ENCODE peak calls at places on chromosome 3, in ten cellular contexts. One of them, this sample, is unnamed.

GRCh38 chr3:32109256-32109655 is 2.8 kb downstream of the GPD1L start:
- DNase-seq in fibroblast of pulmonary artery: peak; percentile 80
- DNase-seq in thyroid gland: peak; percentile 100
- DNase-seq in B cell: no peak
- DNase-seq in IMR-90: peak; percentile 39
- DNase-seq in cardiac fibroblast: peak; percentile 9
- DNase-seq in pancreas: peak; percentile 85
- DNase-seq in ovary: peak; percentile 88
- DNase-seq in fibroblast of mammary gland: peak; percentile 88
- DNase-seq in AG04450: no peak
- DNase-seq in this sample: peak; percentile 20

GRCh38 chr3:13811614-13812013 is 68.3 kb downstream of the WNT7A start:
- DNase-seq in fibroblast of pulmonary artery: no peak
- DNase-seq in thyroid gland: no peak
- DNase-seq in B cell: no peak
- DNase-seq in IMR-90: no peak
- DNase-seq in cardiac fibroblast: no peak
- DNase-seq in pancreas: no peak
- DNase-seq in ovary: no peak
- DNase-seq in fibroblast of mammary gland: no peak
- DNase-seq in AG04450: no peak
- DNase-seq in this sample: no peak

GRCh38 chr3:150005243-150006102 is 34.8 kb upstream of the PFN2 start:
- DNase-seq in fibroblast of pulmonary artery: no peak
- DNase-seq in thyroid gland: no peak
- DNase-seq in B cell: no peak
- DNase-seq in IMR-90: peak; percentile 76
- DNase-seq in cardiac fibroblast: peak; percentile 45
- DNase-seq in pancreas: no peak
- DNase-seq in ovary: no peak
- DNase-seq in fibroblast of mammary gland: peak; percentile 84
- DNase-seq in AG04450: no peak
- DNase-seq in this sample: peak; percentile 14

GRCh38 chr3:197035577-197035976 is 6.0 kb upstream of the MELTF start:
- DNase-seq in fibroblast of pulmonary artery: no peak
- DNase-seq in thyroid gland: no peak
- DNase-seq in B cell: no peak
- DNase-seq in IMR-90: no peak
- DNase-seq in cardiac fibroblast: no peak
- DNase-seq in pancreas: no peak
- DNase-seq in ovary: no peak
- DNase-seq in fibroblast of mammary gland: no peak
- DNase-seq in AG04450: no peak
- DNase-seq in this sample: no peak

GRCh38 chr3:14403636-14404395 is 1.4 kb downstream of the SLC6A6 start:
- DNase-seq in fibroblast of pulmonary artery: no peak
- DNase-seq in thyroid gland: peak; percentile 81
- DNase-seq in B cell: no peak
- DNase-seq in IMR-90: no peak
- DNase-seq in cardiac fibroblast: no peak
- DNase-seq in pancreas: no peak
- DNase-seq in ovary: peak; percentile 78
- DNase-seq in fibroblast of mammary gland: no peak
- DNase-seq in AG04450: no peak
- DNase-seq in this sample: peak; percentile 20

GRCh38 chr3:25441234-25441856 is 13.3 kb downstream of the RARB start:
- DNase-seq in fibroblast of pulmonary artery: no peak
- DNase-seq in thyroid gland: no peak
- DNase-seq in B cell: no peak
- DNase-seq in IMR-90: no peak
- DNase-seq in cardiac fibroblast: no peak
- DNase-seq in pancreas: no peak
- DNase-seq in ovary: no peak
- DNase-seq in fibroblast of mammary gland: no peak
- DNase-seq in AG04450: no peak
- DNase-seq in this sample: no peak

GRCh38 chr3:106007512-106007911 is 138.7 kb upstream of the CBLB start:
- DNase-seq in fibroblast of pulmonary artery: no peak
- DNase-seq in thyroid gland: no peak
- DNase-seq in B cell: no peak
- DNase-seq in IMR-90: no peak
- DNase-seq in cardiac fibroblast: no peak
- DNase-seq in pancreas: no peak
- DNase-seq in ovary: no peak
- DNase-seq in fibroblast of mammary gland: no peak
- DNase-seq in AG04450: no peak
- DNase-seq in this sample: no peak

GRCh38 chr3:114880078-114880477 is 267.0 kb downstream of the ZBTB20 start:
- DNase-seq in fibroblast of pulmonary artery: no peak
- DNase-seq in thyroid gland: peak; percentile 47
- DNase-seq in B cell: no peak
- DNase-seq in IMR-90: peak; percentile 2
- DNase-seq in cardiac fibroblast: no peak
- DNase-seq in pancreas: peak; percentile 29
- DNase-seq in ovary: no peak
- DNase-seq in fibroblast of mammary gland: no peak
- DNase-seq in AG04450: no peak
- DNase-seq in this sample: no peak

DNA sequence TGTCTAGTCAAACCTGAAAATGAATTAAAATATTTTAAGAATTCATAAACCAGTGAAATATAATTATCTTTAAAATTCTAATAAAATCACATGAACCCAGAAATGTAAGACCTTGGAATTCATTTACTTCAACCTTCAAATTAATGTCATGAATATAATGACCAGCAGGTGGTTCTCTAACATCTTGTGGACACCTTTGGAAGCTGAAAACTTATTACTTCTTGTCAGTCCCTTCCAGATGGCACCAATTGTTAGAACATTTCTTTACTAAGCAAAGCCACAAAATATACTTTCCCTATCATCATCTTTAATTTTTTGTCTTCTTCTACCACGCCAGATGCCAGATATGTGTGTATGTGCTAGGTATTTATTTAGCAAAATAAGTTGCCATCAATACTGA is 240.0 kb downstream of the MBNL1 start:
- DNase-seq in fibroblast of pulmonary artery: peak; percentile 39
- DNase-seq in thyroid gland: no peak
- DNase-seq in B cell: no peak
- DNase-seq in IMR-90: no peak
- DNase-seq in cardiac fibroblast: peak; percentile 40
- DNase-seq in pancreas: no peak
- DNase-seq in ovary: no peak
- DNase-seq in fibroblast of mammary gland: peak; percentile 37
- DNase-seq in AG04450: no peak
- DNase-seq in this sample: peak; percentile 61
- TF ChIP-seq CTCF in fibroblast of pulmonary artery: peak; percentile 28
- TF ChIP-seq CTCF in thyroid gland: no peak
- TF ChIP-seq CTCF in B cell: peak; percentile 70
- TF ChIP-seq CTCF in IMR-90: no peak
- TF ChIP-seq CTCF in cardiac fibroblast: peak; percentile 18
- TF ChIP-seq CTCF in pancreas: peak; percentile 27
- TF ChIP-seq CTCF in ovary: peak; percentile 41
- TF ChIP-seq CTCF in fibroblast of mammary gland: peak; percentile 21
- TF ChIP-seq CTCF in AG04450: no peak
- TF ChIP-seq CTCF in this sample: peak; percentile 58

GRCh38 chr3:170432416-170432815 is 13.7 kb downstream of the CLDN11 start:
- DNase-seq in fibroblast of pulmonary artery: no peak
- DNase-seq in thyroid gland: no peak
- DNase-seq in B cell: no peak
- DNase-seq in IMR-90: no peak
- DNase-seq in cardiac fibroblast: no peak
- DNase-seq in pancreas: no peak
- DNase-seq in ovary: no peak
- DNase-seq in fibroblast of mammary gland: no peak
- DNase-seq in AG04450: no peak
- DNase-seq in this sample: no peak

GRCh38 chr3:170428095-170428494 is 9.4 kb downstream of the CLDN11 start:
- DNase-seq in fibroblast of pulmonary artery: no peak
- DNase-seq in thyroid gland: no peak
- DNase-seq in B cell: no peak
- DNase-seq in IMR-90: no peak
- DNase-seq in cardiac fibroblast: no peak
- DNase-seq in pancreas: no peak
- DNase-seq in ovary: no peak
- DNase-seq in fibroblast of mammary gland: no peak
- DNase-seq in AG04450: no peak
- DNase-seq in this sample: no peak

GRCh38 chr3:170426240-170426797 is 7.7 kb downstream of the CLDN11 start:
- DNase-seq in fibroblast of pulmonary artery: no peak
- DNase-seq in thyroid gland: no peak
- DNase-seq in B cell: no peak
- DNase-seq in IMR-90: no peak
- DNase-seq in cardiac fibroblast: no peak
- DNase-seq in pancreas: no peak
- DNase-seq in ovary: no peak
- DNase-seq in fibroblast of mammary gland: no peak
- DNase-seq in AG04450: no peak
- DNase-seq in this sample: no peak

GRCh38 chr3:170429050-170429449 is 10.4 kb downstream of the CLDN11 start:
- DNase-seq in fibroblast of pulmonary artery: peak; percentile 38
- DNase-seq in thyroid gland: no peak
- DNase-seq in B cell: no peak
- DNase-seq in IMR-90: no peak
- DNase-seq in cardiac fibroblast: peak; percentile 47
- DNase-seq in pancreas: no peak
- DNase-seq in ovary: no peak
- DNase-seq in fibroblast of mammary gland: no peak
- DNase-seq in AG04450: no peak
- DNase-seq in this sample: no peak

DNA sequence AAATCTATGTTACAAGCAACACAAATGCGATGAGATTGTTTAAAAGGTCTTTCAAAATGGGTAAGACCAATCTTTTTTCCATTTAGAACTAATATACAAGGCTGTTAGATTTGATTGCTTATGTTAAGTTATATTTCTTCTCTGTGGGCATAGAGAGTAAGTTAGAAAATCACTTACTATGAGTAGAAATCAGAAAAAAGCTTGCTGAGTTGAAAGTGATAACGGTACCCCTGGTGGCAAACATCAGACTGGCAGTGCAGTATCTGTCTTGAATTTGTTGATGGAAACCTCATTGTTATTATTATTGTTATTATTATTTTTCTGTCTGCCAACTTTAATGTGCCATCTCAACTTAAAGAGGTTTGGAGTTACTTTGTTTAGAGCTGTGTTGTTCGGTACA is 12.4 kb downstream of the CLDN11 start:
- DNase-seq in fibroblast of pulmonary artery: no peak
- DNase-seq in thyroid gland: no peak
- DNase-seq in B cell: no peak
- DNase-seq in IMR-90: no peak
- DNase-seq in cardiac fibroblast: no peak
- DNase-seq in pancreas: no peak
- DNase-seq in ovary: no peak
- DNase-seq in fibroblast of mammary gland: no peak
- DNase-seq in AG04450: no peak
- DNase-seq in this sample: no peak
- TF ChIP-seq CTCF in fibroblast of pulmonary artery: no peak
- TF ChIP-seq CTCF in thyroid gland: no peak
- TF ChIP-seq CTCF in B cell: no peak
- TF ChIP-seq CTCF in IMR-90: peak; percentile 27
- TF ChIP-seq CTCF in cardiac fibroblast: peak; percentile 21
- TF ChIP-seq CTCF in pancreas: no peak
- TF ChIP-seq CTCF in ovary: no peak
- TF ChIP-seq CTCF in fibroblast of mammary gland: peak; percentile 36
- TF ChIP-seq CTCF in AG04450: peak; percentile 25
- TF ChIP-seq CTCF in this sample: no peak

GRCh38 chr3:161854232-161854771 is 357.7 kb downstream of the OTOL1 start:
- DNase-seq in fibroblast of pulmonary artery: peak; percentile 85
- DNase-seq in thyroid gland: no peak
- DNase-seq in B cell: no peak
- DNase-seq in IMR-90: peak; percentile 70
- DNase-seq in cardiac fibroblast: peak; percentile 85
- DNase-seq in pancreas: no peak
- DNase-seq in ovary: no peak
- DNase-seq in fibroblast of mammary gland: peak; percentile 89
- DNase-seq in AG04450: peak; percentile 11
- DNase-seq in this sample: peak; percentile 99
- TF ChIP-seq CTCF in fibroblast of pulmonary artery: peak; percentile 9
- TF ChIP-seq CTCF in thyroid gland: no peak
- TF ChIP-seq CTCF in B cell: no peak
- TF ChIP-seq CTCF in IMR-90: peak; percentile 13
- TF ChIP-seq CTCF in cardiac fibroblast: no peak
- TF ChIP-seq CTCF in pancreas: no peak
- TF ChIP-seq CTCF in ovary: no peak
- TF ChIP-seq CTCF in fibroblast of mammary gland: peak; percentile 5
- TF ChIP-seq CTCF in AG04450: peak; percentile 16
- TF ChIP-seq CTCF in this sample: peak; percentile 72

GRCh38 chr3:30475809-30476178 is 130.6 kb upstream of the TGFBR2 start:
- DNase-seq in fibroblast of pulmonary artery: no peak
- DNase-seq in thyroid gland: no peak
- DNase-seq in B cell: no peak
- DNase-seq in IMR-90: no peak
- DNase-seq in cardiac fibroblast: no peak
- DNase-seq in pancreas: no peak
- DNase-seq in ovary: no peak
- DNase-seq in fibroblast of mammary gland: no peak
- DNase-seq in AG04450: no peak
- DNase-seq in this sample: no peak

GRCh38 chr3:30475038-30475808 is 131.2 kb upstream of the TGFBR2 start:
- DNase-seq in fibroblast of pulmonary artery: no peak
- DNase-seq in thyroid gland: no peak
- DNase-seq in B cell: peak; percentile 78
- DNase-seq in IMR-90: no peak
- DNase-seq in cardiac fibroblast: no peak
- DNase-seq in pancreas: no peak
- DNase-seq in ovary: no peak
- DNase-seq in fibroblast of mammary gland: no peak
- DNase-seq in AG04450: no peak
- DNase-seq in this sample: no peak

GRCh38 chr3:30473374-30474051 is 132.9 kb upstream of the TGFBR2 start:
- DNase-seq in fibroblast of pulmonary artery: peak; percentile 64
- DNase-seq in thyroid gland: peak; percentile 12
- DNase-seq in B cell: no peak
- DNase-seq in IMR-90: peak; percentile 46
- DNase-seq in cardiac fibroblast: peak; percentile 91
- DNase-seq in pancreas: no peak
- DNase-seq in ovary: no peak
- DNase-seq in fibroblast of mammary gland: peak; percentile 93
- DNase-seq in AG04450: no peak
- DNase-seq in this sample: peak; percentile 48

GRCh38 chr3:30477149-30477921 is 129.1 kb upstream of the TGFBR2 start:
- DNase-seq in fibroblast of pulmonary artery: no peak
- DNase-seq in thyroid gland: no peak
- DNase-seq in B cell: no peak
- DNase-seq in IMR-90: no peak
- DNase-seq in cardiac fibroblast: no peak
- DNase-seq in pancreas: no peak
- DNase-seq in ovary: no peak
- DNase-seq in fibroblast of mammary gland: no peak
- DNase-seq in AG04450: no peak
- DNase-seq in this sample: no peak

DNA sequence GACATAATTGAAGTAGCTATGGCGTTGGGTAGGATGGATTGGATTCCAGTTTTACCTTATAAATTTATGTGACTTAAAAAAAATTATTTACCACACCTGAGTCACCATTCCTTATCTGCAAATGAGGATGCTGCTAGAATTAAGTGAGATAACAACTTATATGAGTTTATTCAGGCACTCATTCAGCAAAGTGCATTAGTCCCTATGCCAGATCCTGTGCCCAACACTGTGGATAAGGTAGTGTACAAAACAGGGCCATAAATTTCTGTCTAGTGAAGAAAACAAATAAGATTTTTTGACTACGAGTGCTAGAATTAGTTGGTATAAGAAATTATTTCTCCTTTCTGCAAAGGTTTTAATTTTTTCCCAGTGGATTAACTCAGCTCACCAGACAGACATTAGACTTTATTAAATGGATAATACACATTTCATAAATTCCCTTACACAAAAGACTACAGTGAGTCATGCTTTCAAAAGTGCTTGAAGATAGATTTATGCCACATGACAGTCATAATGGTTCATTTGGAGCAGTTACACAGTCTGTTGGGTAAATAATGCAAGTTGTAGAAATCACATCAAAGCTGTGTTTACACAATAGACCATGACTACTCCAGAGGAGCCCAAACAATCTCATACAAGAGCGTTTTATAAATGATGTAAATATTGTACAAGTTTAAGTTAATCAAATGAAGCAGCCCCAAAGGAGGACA is 129.9 kb upstream of the TGFBR2 start:
- DNase-seq in fibroblast of pulmonary artery: peak; percentile 65
- DNase-seq in thyroid gland: no peak
- DNase-seq in B cell: no peak
- DNase-seq in IMR-90: peak; percentile 62
- DNase-seq in cardiac fibroblast: peak; percentile 85
- DNase-seq in pancreas: no peak
- DNase-seq in ovary: no peak
- DNase-seq in fibroblast of mammary gland: peak; percentile 80
- DNase-seq in AG04450: no peak
- DNase-seq in this sample: peak; percentile 92
- TF ChIP-seq CTCF in fibroblast of pulmonary artery: no peak
- TF ChIP-seq CTCF in thyroid gland: no peak
- TF ChIP-seq CTCF in B cell: no peak
- TF ChIP-seq CTCF in IMR-90: no peak
- TF ChIP-seq CTCF in cardiac fibroblast: no peak
- TF ChIP-seq CTCF in pancreas: no peak
- TF ChIP-seq CTCF in ovary: no peak
- TF ChIP-seq CTCF in fibroblast of mammary gland: no peak
- TF ChIP-seq CTCF in AG04450: no peak
- TF ChIP-seq CTCF in this sample: no peak